ENCODE peak calls at places on chromosomes 11 and 22, in five cellular contexts. P is fibroblast of gingiva, I is sigmoid colon, W is astrocyte of the spinal cord, H is amygdala. Z is an unnamed sample.

GRCh38 chr22:30445438-30445936 is 19.9 kb downstream of the MTFP1 start:
- DNase-seq in P (no peak), I (no peak), W (no peak), H (no peak), Z (no peak)

GRCh38 chr11:3905080-3905953 is 49.9 kb downstream of the STIM1 start:
- DNase-seq in P (peak), I (no peak), W (peak), H (no peak), Z (no peak)

GRCh38 chr22:44701824-44702478 is at the start of gene PRR5:
- DNase-seq in P (peak), I (peak), W (peak), H (no peak), Z (no peak)

GRCh38 chr22:38238519-38239051 is 34.2 kb downstream of the TMEM184B start:
- DNase-seq in P (peak), I (peak), W (peak), H (no peak), Z (no peak)

GRCh38 chr11:34619062-34619516 is 1.8 kb upstream of the EHF start:
- DNase-seq in P (no peak), I (no peak), W (no peak), H (no peak), Z (no peak)

GRCh38 chr11:8812438-8812837 is 98.6 kb upstream of the AKIP1 start:
- DNase-seq in P (peak), I (peak), W (no peak), H (no peak), Z (no peak)

GRCh38 chr22:27980424-27981148 is 61.5 kb upstream of the PITPNB start:
- DNase-seq in P (no peak), I (no peak), W (no peak), H (no peak), Z (no peak)

GRCh38 chr11:19409307-19409706 is 168.6 kb upstream of the E2F8 start:
- DNase-seq in P (no peak), I (no peak), W (no peak), H (no peak), Z (no peak)

GRCh38 chr11:42631223-42631843 is 680.5 kb upstream of the API5 start:
- DNase-seq in P (no peak), I (no peak), W (peak), H (no peak), Z (no peak)

GRCh38 chr22:47804281-47804680 is 1041.8 kb downstream of the TBC1D22A start:
- DNase-seq in P (no peak), I (no peak), W (no peak), H (no peak), Z (no peak)

GRCh38 chr11:94958118-94958517 is 15.2 kb downstream of the CWC15 start:
- DNase-seq in P (peak), I (no peak), W (peak), H (no peak), Z (no peak)

GRCh38 chr11:67287355-67288197 is 1.5 kb upstream of the ANKRD13D start:
- DNase-seq in P (no peak), I (peak), W (no peak), H (no peak), Z (no peak)

GRCh38 chr11:31826530-31827438 is 15.7 kb upstream of the PAX6 start:
- DNase-seq in P (no peak), I (no peak), W (no peak), H (no peak), Z (no peak)

Z was measured in hypothalamus.